ENCODE peak calls at places on chromosomes 7 and 10, in nine cellular contexts. I is effector memory CD8-positive, alpha-beta T cell; T is NCI-H1694; L is trophoblast cell; H is substantia nigra; K is GM23338; J is cardiac fibroblast; P is activated CD4-positive, alpha-beta T cell treated with anti-CD3 and anti-CD28 coated beads, Interleukin-2, amount 50 U/mL, for 1 hour; A is HuH-7.5. M is an unnamed sample.

GRCh38 chr10:31346953-31347352 is 27.9 kb downstream of the ZEB1 start:
- DNase-seq in I (no peak), J (no peak), P (no peak), T (no peak), H (no peak), K (no peak), A (no peak), L (no peak), M (no peak)

GRCh38 chr10:128568491-128568890 is 442.3 kb upstream of the MKI67 start:
- DNase-seq in A (no peak), J (no peak), T (no peak), K (no peak), L (no peak), H (no peak), P (no peak), I (no peak), M (no peak)

GRCh38 chr10:77718957-77719356 is 81.3 kb upstream of the KCNMA1 start:
- DNase-seq in T (no peak), H (no peak), P (no peak), L (no peak), A (no peak), K (no peak), I (no peak), J (no peak), M (no peak)

GRCh38 chr10:30488319-30488718 is 54.3 kb downstream of the MAP3K8 start:
- DNase-seq in P (no peak), K (no peak), A (no peak), H (no peak), J (no peak), I (no peak), L (no peak), T (no peak), M (no peak)

GRCh38 chr10:124093076-124093773 is at the start of gene CHST15:
- DNase-seq in K (peak), A (peak), J (peak), I (no peak), T (no peak), P (no peak), L (no peak), H (no peak), M (peak)

GRCh38 chr7:64793106-64793755 is 997 bp upstream of the ZNF138 start:
- DNase-seq in T (no peak), K (no peak), L (no peak), J (peak), A (no peak), P (no peak), H (no peak), I (no peak), M (no peak)

GRCh38 chr10:17229967-17230682 is 2.1 kb downstream of the VIM start:
- DNase-seq in P (peak), J (peak), T (no peak), K (peak), L (no peak), H (no peak), I (peak), A (peak), M (no peak)

GRCh38 chr7:98613601-98614425 is 3.3 kb upstream of the NPTX2 start:
- DNase-seq in J (peak), L (no peak), T (no peak), P (no peak), A (no peak), H (no peak), I (no peak), K (peak), M (peak)